ENCODE peak calls at places on chromosome 16, in eight cellular contexts. K is amniotic stem cell; I is NCI-H524; B is RKO; X is occipital lobe; D is T-helper 1 cell; C is stimulated activated CD4-positive, alpha-beta T cell treated with anti-CD3 and anti-CD28 coated beads, Interleukin-15, amount 100 ng/mL, for 1 hour; M is stimulated activated CD8-positive, alpha-beta memory T cell treated with anti-CD3 and anti-CD28 coated beads, Interleukin-7, amount 100 ng/mL, for 24 hours. Z is an unnamed sample.
A peak's percentile ranks its signal among the peaks of the same experiment; 100 is the strongest.

GRCh38 chr16:67613808-67614207 is 31.1 kb upstream of the CARMIL2 start:
- DNase-seq in M (no peak), B (no peak), I (no peak), D (no peak), K (no peak), X (no peak), C (no peak), Z (no peak)

GRCh38 chr16:2474877-2475412 is at the start of gene TBC1D24:
- DNase-seq in B (peak; percentile 86), C (peak; percentile 78), I (peak; percentile 45), K (peak; percentile 72), M (peak; percentile 66), D (peak; percentile 59), X (peak; percentile 78), Z (peak; percentile 100)

GRCh38 chr16:20676268-20676828 is 21.1 kb downstream of the ACSM1 start:
- DNase-seq in X (no peak), B (no peak), D (no peak), I (no peak), M (no peak), C (no peak), K (no peak), Z (no peak)

GRCh38 chr16:50699345-50700159 is 6.1 kb downstream of the NOD2 start:
- DNase-seq in M (no peak), C (peak; percentile 37), D (no peak), I (no peak), X (no peak), B (no peak), K (no peak), Z (no peak)

GRCh38 chr16:59067207-59067606 is 333.1 kb upstream of the GOT2 start:
- DNase-seq in B (no peak), X (peak; percentile 3), D (no peak), M (no peak), I (no peak), K (no peak), C (no peak), Z (no peak)

GRCh38 chr16:11032000-11032921 is 87.9 kb downstream of the CLEC16A start:
- DNase-seq in D (no peak), C (no peak), B (no peak), M (no peak), I (no peak), X (no peak), K (no peak), Z (no peak)

GRCh38 chr16:82360024-82360783 is 190.2 kb upstream of the MPHOSPH6 start:
- DNase-seq in K (no peak), M (no peak), C (no peak), X (peak; percentile 2), D (no peak), B (no peak), I (no peak), Z (no peak)

GRCh38 chr16:66617728-66618127 is 13.2 kb downstream of the CMTM3 start:
- DNase-seq in B (no peak), K (no peak), I (no peak), D (no peak), C (no peak), M (no peak), X (no peak), Z (no peak)

GRCh38 chr16:48050871-48051270 is 104.9 kb downstream of the ABCC12 start:
- DNase-seq in B (no peak), K (no peak), I (no peak), X (no peak), C (no peak), D (no peak), M (no peak), Z (no peak)

GRCh38 chr16:85136705-85137322 is 24.5 kb upstream of the CIBAR2 start:
- DNase-seq in M (no peak), X (no peak), B (peak; percentile 15), D (no peak), C (no peak), I (no peak), K (no peak), Z (no peak)

GRCh38 chr16:13148836-13149235 is 247.4 kb downstream of the SHISA9 start:
- DNase-seq in I (peak; percentile 38), B (no peak), X (no peak), M (no peak), D (no peak), K (no peak), C (no peak), Z (no peak)

GRCh38 chr16:85819711-85820110 is 20.2 kb downstream of the COX4I1 start:
- DNase-seq in C (no peak), B (peak; percentile 11), I (no peak), K (no peak), D (no peak), X (no peak), M (no peak), Z (no peak)

GRCh38 chr16:57775661-57776469 is 26.4 kb downstream of the KIFC3 start:
- DNase-seq in B (no peak), I (no peak), M (no peak), K (no peak), D (no peak), X (no peak), C (no peak), Z (no peak)

GRCh38 chr16:15690296-15690695 is 40.3 kb downstream of the NDE1 start:
- DNase-seq in K (no peak), M (no peak), B (no peak), X (no peak), I (no peak), D (no peak), C (no peak), Z (no peak)

GRCh38 chr16:49599281-49599680 is 225.7 kb downstream of the C16orf78 start:
- DNase-seq in I (no peak), X (no peak), B (no peak), K (no peak), M (no peak), C (no peak), D (no peak), Z (no peak)

GRCh38 chr16:9970796-9971195 is 211.4 kb downstream of the GRIN2A start:
- DNase-seq in C (no peak), M (no peak), X (no peak), B (no peak), D (no peak), K (no peak), I (no peak), Z (no peak)

GRCh38 chr16:1612320-1613111 is at the start of gene CRAMP1:
- DNase-seq in C (no peak), X (no peak), B (peak; percentile 35), I (no peak), D (no peak), M (no peak), K (no peak), Z (no peak)

GRCh38 chr16:12573730-12574383 is 229.8 kb downstream of the CPPED1 start:
- DNase-seq in X (no peak), K (no peak), B (peak; percentile 45), D (no peak), M (peak; percentile 61), C (peak; percentile 60), I (peak; percentile 14), Z (peak; percentile 14)

GRCh38 chr16:82241469-82242052 is 71.5 kb upstream of the MPHOSPH6 start:
- DNase-seq in X (no peak), D (no peak), I (no peak), B (no peak), M (no peak), K (no peak), C (no peak), Z (no peak)

GRCh38 chr16:23362460-23363317 is 60.6 kb downstream of the SCNN1B start:
- DNase-seq in I (no peak), X (no peak), D (no peak), C (no peak), M (no peak), K (no peak), B (no peak), Z (no peak)

GRCh38 chr16:89554343-89554742 is 6.1 kb upstream of the RPL13 start:
- DNase-seq in C (no peak), K (no peak), B (no peak), M (no peak), I (no peak), X (no peak), D (no peak), Z (no peak)

GRCh38 chr16:30076276-30076791 is 540 bp downstream of the PPP4C start:
- DNase-seq in X (no peak), M (no peak), D (no peak), C (no peak), B (no peak), I (no peak), K (no peak), Z (no peak)